ENCODE peak calls at places on chromosomes 16 and 17, in six cellular contexts. M, Q, Y, R, Z and V are unnamed samples.

GRCh38 chr17:66275651-66276050 is 26.8 kb upstream of the PRKCA start:
- DNase-seq in M (no peak), Q (peak), R (no peak), Z (no peak), Y (peak), V (no peak)

GRCh38 chr17:5683241-5683640 is 98.9 kb upstream of the NLRP1 start:
- DNase-seq in R (no peak), Y (no peak), M (no peak), Z (no peak), Q (no peak), V (no peak)

GRCh38 chr16:79026117-79026516 is 574.4 kb downstream of the MAF start:
- DNase-seq in Z (no peak), R (no peak), M (no peak), Q (no peak), Y (no peak), V (no peak)

GRCh38 chr17:7357381-7357780 is 2.4 kb downstream of the TMEM95 start:
- DNase-seq in R (no peak), Q (no peak), M (no peak), Y (no peak), Z (no peak), V (no peak)

GRCh38 chr16:69270395-69270794 is 40.8 kb upstream of the VPS4A start:
- DNase-seq in R (no peak), Q (no peak), Y (no peak), Z (no peak), M (no peak), V (no peak)

GRCh38 chr17:43938838-43939182 is 3.5 kb downstream of the PPY start:
- DNase-seq in Z (no peak), Y (no peak), Q (no peak), M (no peak), R (no peak), V (no peak)

GRCh38 chr16:67431077-67431804 is at the start of gene HSD11B2:
- DNase-seq in Q (peak), R (peak), Y (no peak), Z (peak), M (peak), V (no peak)

GRCh38 chr17:41382396-41382795 is 290 bp upstream of the KRT34 start:
- DNase-seq in M (no peak), R (no peak), Z (no peak), Y (peak), Q (no peak), V (no peak)

GRCh38 chr16:84541999-84542876 is 37.8 kb upstream of the MEAK7 start:
- DNase-seq in Z (no peak), M (no peak), R (peak), Y (no peak), Q (no peak), V (no peak)

GRCh38 chr16:4654387-4654901 is 29.8 kb downstream of the MGRN1 start:
- DNase-seq in M (no peak), Z (no peak), Y (no peak), Q (no peak), R (no peak), V (no peak)

GRCh38 chr17:63486317-63487013 is 9.6 kb downstream of the ACE start:
- DNase-seq in Z (no peak), M (no peak), Y (no peak), R (peak), Q (no peak), V (no peak)